ENCODE peak calls at places on chromosomes 13 and 19, in ten cellular contexts. L is pancreas, O is AG10803, S is left lung, Q is fibroblast of pulmonary artery, G is ascending aorta, I is IMR-90, M is psoas muscle, A is HL-60, U is GM12865. X is an unnamed sample.

GRCh38 chr13:76019421-76020044 is 383.4 kb downstream of the LMO7 start:
- DNase-seq in O (no peak), Q (no peak), M (no peak), I (no peak), A (no peak), S (peak), L (no peak), G (no peak), U (peak), X (peak)

GRCh38 chr19:53308339-53308811 is 25.2 kb upstream of the ZNF845 start:
- DNase-seq in O (no peak), S (peak), Q (peak), L (no peak), G (no peak), M (no peak), I (no peak), U (no peak), A (no peak), X (peak)

GRCh38 chr13:106700007-106700950 is 132.3 kb upstream of the ARGLU1 start:
- DNase-seq in A (no peak), M (no peak), Q (peak), S (no peak), I (no peak), O (no peak), U (no peak), G (no peak), L (no peak), X (peak)

GRCh38 chr13:25455146-25455545 is 83.4 kb downstream of the ATP8A2 start:
- DNase-seq in G (no peak), A (no peak), S (no peak), U (no peak), L (no peak), M (no peak), Q (no peak), O (no peak), I (no peak), X (no peak)

GRCh38 chr13:37869756-37870488 is at the start of gene TRPC4:
- DNase-seq in Q (peak), L (peak), I (peak), S (peak), O (peak), U (no peak), G (no peak), A (no peak), M (peak), X (peak)

GRCh38 chr13:29763426-29764180 is 86.8 kb downstream of the UBL3 start:
- DNase-seq in L (no peak), M (no peak), Q (no peak), G (no peak), I (no peak), S (no peak), U (peak), A (no peak), O (no peak), X (no peak)

GRCh38 chr19:39141929-39142328 is 16.3 kb downstream of the PAK4 start:
- DNase-seq in L (no peak), A (no peak), S (no peak), O (no peak), Q (no peak), G (no peak), M (no peak), I (no peak), U (no peak), X (no peak)

GRCh38 chr19:17052439-17052838 is 22.8 kb downstream of the HAUS8 start:
- DNase-seq in G (no peak), U (peak), A (no peak), I (peak), O (peak), Q (peak), L (no peak), S (peak), M (no peak), X (peak)

GRCh38 chr13:113739527-113740285 is 19.3 kb upstream of the TMEM255B start:
- DNase-seq in L (no peak), G (no peak), S (peak), O (no peak), U (no peak), M (no peak), Q (no peak), I (no peak), A (no peak), X (no peak)

GRCh38 chr13:109163052-109163413 is 533.6 kb downstream of the MYO16 start:
- DNase-seq in I (no peak), A (no peak), O (peak), U (no peak), M (no peak), Q (peak), L (no peak), S (no peak), G (no peak), X (no peak)

GRCh38 chr13:107266657-107267056 is 698.7 kb upstream of the ARGLU1 start:
- DNase-seq in M (no peak), U (no peak), S (no peak), L (no peak), Q (peak), A (no peak), I (no peak), O (no peak), G (no peak), X (no peak)

GRCh38 chr19:49200238-49200862 is 42.8 kb downstream of the TRPM4 start:
- DNase-seq in Q (no peak), I (no peak), M (no peak), L (no peak), U (peak), O (no peak), A (no peak), S (no peak), G (no peak), X (peak)

GRCh38 chr19:55699221-55699620 is 24.2 kb downstream of the EPN1 start:
- DNase-seq in Q (no peak), A (no peak), U (no peak), O (no peak), M (no peak), G (no peak), S (no peak), L (no peak), I (no peak), X (no peak)

GRCh38 chr19:12783226-12783848 is 7.9 kb upstream of the JUNB start:
- DNase-seq in M (no peak), U (peak), A (no peak), Q (no peak), G (no peak), I (no peak), O (no peak), S (no peak), L (no peak), X (no peak)

GRCh38 chr13:40178130-40178529 is 488.3 kb downstream of the FOXO1 start:
- DNase-seq in L (no peak), G (no peak), U (no peak), A (no peak), O (no peak), M (no peak), Q (no peak), S (no peak), I (no peak), X (no peak)

GRCh38 chr13:32362574-32362973 is 47.3 kb downstream of the BRCA2 start:
- DNase-seq in A (peak), S (no peak), L (no peak), M (no peak), G (no peak), I (no peak), U (no peak), Q (no peak), O (no peak), X (no peak)

GRCh38 chr19:18049390-18049789 is 37.3 kb downstream of the IL12RB1 start:
- DNase-seq in S (peak), A (no peak), Q (peak), U (no peak), I (peak), L (peak), G (peak), O (peak), M (peak), X (peak)

GRCh38 chr13:69565334-69565733 is 542.3 kb upstream of the ATXN8OS start:
- DNase-seq in O (no peak), S (no peak), U (peak), Q (no peak), L (no peak), M (no peak), A (peak), I (no peak), G (no peak), X (peak)

GRCh38 chr19:41570179-41570578 is 5.8 kb upstream of the CEACAM21 start:
- DNase-seq in G (no peak), O (no peak), L (no peak), I (no peak), A (no peak), Q (no peak), U (no peak), S (no peak), M (no peak), X (no peak)

GRCh38 chr19:41563847-41564514 is 12.0 kb upstream of the CEACAM21 start:
- DNase-seq in S (no peak), L (no peak), U (peak), M (no peak), A (no peak), I (no peak), Q (no peak), O (no peak), G (no peak), X (no peak)

GRCh38 chr19:41569481-41570150 is 6.3 kb upstream of the CEACAM21 start:
- DNase-seq in S (no peak), O (no peak), U (no peak), M (no peak), A (no peak), Q (no peak), G (no peak), I (no peak), L (no peak), X (no peak)

GRCh38 chr19:41565384-41565730 is 10.6 kb upstream of the CEACAM21 start:
- DNase-seq in M (no peak), U (no peak), Q (no peak), S (no peak), O (no peak), I (no peak), A (no peak), L (no peak), G (no peak), X (no peak)

GRCh38 chr19:41564515-41565383 is 11.2 kb upstream of the CEACAM21 start:
- DNase-seq in Q (peak), I (no peak), O (no peak), S (no peak), A (no peak), U (no peak), L (no peak), G (no peak), M (no peak), X (no peak)
- H3K4me3 ChIP-seq in Q (no peak), I (no peak), O (no peak), S (no peak), A (no peak), U (no peak), L (no peak), G (no peak), M (no peak), X (no peak)

GRCh38 chr19:29858000-29858596 is 46.3 kb downstream of the CCNE1 start:
- DNase-seq in G (no peak), M (no peak), L (no peak), A (no peak), O (no peak), S (no peak), U (peak), Q (no peak), I (no peak), X (no peak)
- TF ChIP-seq CTCF in G (peak), M (peak), L (peak), A (peak), O (peak), S (peak), U (peak), Q (peak), I (peak), X (peak)

GRCh38 chr13:103351035-103351828 is 285.0 kb upstream of the SLC10A2 start:
- DNase-seq in O (no peak), A (no peak), I (no peak), Q (peak), L (peak), S (no peak), G (no peak), U (no peak), M (no peak), X (peak)

GRCh38 chr13:103354189-103354588 is 288.0 kb upstream of the SLC10A2 start:
- DNase-seq in U (no peak), M (no peak), G (no peak), I (no peak), S (no peak), A (no peak), O (no peak), L (no peak), Q (peak), X (peak)

GRCh38 chr13:103349664-103350063 is 283.4 kb upstream of the SLC10A2 start:
- DNase-seq in S (no peak), G (no peak), M (no peak), Q (no peak), U (no peak), A (no peak), O (no peak), I (no peak), L (no peak), X (no peak)

DNA sequence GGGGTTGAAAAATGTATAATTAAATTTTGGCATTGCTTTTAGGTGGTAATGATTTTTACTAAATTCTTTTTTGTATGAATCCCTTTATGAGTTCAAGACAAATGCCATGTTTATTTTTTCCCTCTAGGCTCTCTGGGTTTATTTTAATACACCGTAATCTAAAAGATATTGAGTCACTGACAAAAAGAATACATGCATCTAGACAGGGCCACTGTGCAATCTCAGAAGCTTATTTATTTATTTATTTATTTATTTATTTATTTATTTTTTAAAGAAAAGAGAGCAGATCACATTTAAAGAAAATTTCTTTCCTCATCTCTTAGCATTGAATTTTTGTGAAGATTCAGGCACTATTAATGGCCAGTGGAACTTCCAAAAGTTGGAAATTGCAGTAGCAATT is 283.9 kb upstream of the SLC10A2 start:
- DNase-seq in G (no peak), L (no peak), O (no peak), A (no peak), U (no peak), S (no peak), Q (no peak), I (no peak), M (no peak), X (no peak)
- H3K4me3 ChIP-seq in G (no peak), L (no peak), O (no peak), A (no peak), U (no peak), S (no peak), Q (no peak), I (no peak), M (no peak), X (no peak)

GRCh38 chr13:99655351-99656091 is 154.2 kb downstream of the TM9SF2 start:
- DNase-seq in M (no peak), I (peak), O (peak), L (no peak), A (no peak), U (no peak), G (no peak), S (no peak), Q (no peak), X (peak)

GRCh38 chr13:99654076-99654475 is 152.8 kb downstream of the TM9SF2 start:
- DNase-seq in G (no peak), A (no peak), O (no peak), M (no peak), U (no peak), I (no peak), S (no peak), Q (no peak), L (no peak), X (no peak)

GRCh38 chr13:99657848-99658265 is 156.6 kb downstream of the TM9SF2 start:
- DNase-seq in I (no peak), M (peak), L (no peak), U (no peak), A (no peak), S (peak), Q (peak), O (peak), G (no peak), X (peak)

GRCh38 chr13:99656843-99657506 is 155.7 kb downstream of the TM9SF2 start:
- DNase-seq in L (no peak), Q (no peak), S (no peak), M (no peak), U (no peak), I (no peak), G (no peak), A (no peak), O (no peak), X (no peak)

GRCh38 chr13:99656092-99656745 is 154.9 kb downstream of the TM9SF2 start:
- DNase-seq in M (peak), G (no peak), L (peak), O (peak), I (peak), Q (peak), U (peak), A (peak), S (no peak), X (peak)
- TF ChIP-seq CTCF in M (peak), G (peak), L (peak), O (peak), I (peak), Q (no peak), U (peak), A (peak), S (peak), X (peak)

DNA sequence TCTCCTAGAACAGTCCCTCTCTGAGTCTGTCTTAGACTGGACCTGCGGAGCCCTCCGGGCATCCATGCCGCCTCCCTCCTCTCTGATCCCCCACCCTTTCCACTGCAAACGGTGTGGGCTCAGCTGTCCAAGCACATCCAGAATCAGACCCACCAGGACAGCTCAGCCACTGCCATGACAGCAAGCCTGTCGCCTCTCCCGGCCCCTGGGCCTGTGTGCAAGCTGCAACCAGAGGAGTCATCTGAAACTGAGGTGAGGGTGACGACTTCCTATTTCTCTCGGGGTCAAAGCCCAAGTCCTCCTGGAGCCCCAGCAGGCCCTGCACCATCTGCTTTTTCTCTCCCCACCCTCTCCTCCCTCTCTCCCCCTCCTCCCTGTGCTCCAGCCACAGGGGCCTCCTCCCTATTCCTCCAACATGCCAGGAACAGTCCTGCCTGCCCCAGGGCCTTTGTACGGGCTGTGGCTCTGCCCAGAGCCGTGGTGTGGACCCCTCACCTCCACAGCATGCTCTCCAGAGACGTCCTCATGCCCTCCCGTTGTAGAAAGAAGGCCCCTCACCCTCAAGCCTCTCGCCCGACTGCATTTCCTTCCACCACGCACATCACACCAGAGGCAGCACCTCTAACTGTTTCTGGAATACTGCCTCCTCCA is 23.5 kb upstream of the MYDGF start:
- DNase-seq in L (no peak), U (no peak), I (no peak), O (no peak), M (no peak), G (no peak), S (no peak), A (no peak), Q (no peak), X (no peak)
- H3K4me3 ChIP-seq in L (no peak), U (no peak), I (no peak), O (no peak), M (peak), G (no peak), S (no peak), A (no peak), Q (no peak), X (no peak)

X was measured in fibroblast of mammary gland.